ENCODE peak calls at places on chromosomes 6 and 20, in ten cellular contexts. One of them, this sample, is unnamed.
A peak's percentile ranks its signal among the peaks of the same experiment; 100 is the strongest.

GRCh38 chr6:169881398-169881797 is 130.0 kb downstream of the ERMARD start:
- DNase-seq in caudate nucleus: no peak
- DNase-seq in M059J: no peak
- DNase-seq in Kasumi-1: no peak
- DNase-seq in astrocyte of the hippocampus: no peak
- DNase-seq in amygdala: no peak
- DNase-seq in mammary epithelial cell: no peak
- DNase-seq in Calu3: no peak
- DNase-seq in IMR-90: no peak
- DNase-seq in NB4: no peak
- DNase-seq in this sample: no peak

GRCh38 chr6:5190467-5190866 is 70.3 kb downstream of the LYRM4 start:
- DNase-seq in caudate nucleus: no peak
- DNase-seq in M059J: peak; percentile 92
- DNase-seq in Kasumi-1: no peak
- DNase-seq in astrocyte of the hippocampus: peak; percentile 83
- DNase-seq in amygdala: no peak
- DNase-seq in mammary epithelial cell: peak; percentile 90
- DNase-seq in Calu3: no peak
- DNase-seq in IMR-90: peak; percentile 98
- DNase-seq in NB4: peak; percentile 28
- DNase-seq in this sample: no peak

GRCh38 chr6:133857696-133858095 is 31.2 kb upstream of the TCF21 start:
- DNase-seq in caudate nucleus: no peak
- DNase-seq in M059J: no peak
- DNase-seq in Kasumi-1: no peak
- DNase-seq in astrocyte of the hippocampus: no peak
- DNase-seq in amygdala: no peak
- DNase-seq in mammary epithelial cell: no peak
- DNase-seq in Calu3: no peak
- DNase-seq in IMR-90: no peak
- DNase-seq in NB4: no peak
- DNase-seq in this sample: no peak

GRCh38 chr6:149642829-149643580 is 5.5 kb downstream of the KATNA1 start:
- DNase-seq in caudate nucleus: no peak
- DNase-seq in M059J: no peak
- DNase-seq in Kasumi-1: no peak
- DNase-seq in astrocyte of the hippocampus: no peak
- DNase-seq in amygdala: no peak
- DNase-seq in mammary epithelial cell: peak; percentile 44
- DNase-seq in Calu3: no peak
- DNase-seq in IMR-90: peak; percentile 42
- DNase-seq in NB4: no peak
- DNase-seq in this sample: no peak

GRCh38 chr6:79750806-79751205 is 119.7 kb downstream of the SH3BGRL2 start:
- DNase-seq in caudate nucleus: no peak
- DNase-seq in M059J: no peak
- DNase-seq in Kasumi-1: no peak
- DNase-seq in astrocyte of the hippocampus: peak; percentile 8
- DNase-seq in amygdala: no peak
- DNase-seq in mammary epithelial cell: no peak
- DNase-seq in Calu3: no peak
- DNase-seq in IMR-90: no peak
- DNase-seq in NB4: no peak
- DNase-seq in this sample: no peak

GRCh38 chr20:13610205-13610604 is 28.5 kb downstream of the TASP1 start:
- DNase-seq in caudate nucleus: no peak
- DNase-seq in M059J: no peak
- DNase-seq in Kasumi-1: no peak
- DNase-seq in astrocyte of the hippocampus: no peak
- DNase-seq in amygdala: no peak
- DNase-seq in mammary epithelial cell: no peak
- DNase-seq in Calu3: peak; percentile 4
- DNase-seq in IMR-90: no peak
- DNase-seq in NB4: peak; percentile 57
- DNase-seq in this sample: no peak

GRCh38 chr6:34529665-34530327 is 26.3 kb downstream of the SPDEF start:
- DNase-seq in caudate nucleus: no peak
- DNase-seq in M059J: no peak
- DNase-seq in Kasumi-1: no peak
- DNase-seq in astrocyte of the hippocampus: peak; percentile 63
- DNase-seq in amygdala: peak; percentile 66
- DNase-seq in mammary epithelial cell: no peak
- DNase-seq in Calu3: peak; percentile 70
- DNase-seq in IMR-90: no peak
- DNase-seq in NB4: no peak
- DNase-seq in this sample: peak; percentile 36

GRCh38 chr6:155264704-155265320 is 999 bp downstream of the CLDN20 start:
- DNase-seq in caudate nucleus: no peak
- DNase-seq in M059J: no peak
- DNase-seq in Kasumi-1: no peak
- DNase-seq in astrocyte of the hippocampus: no peak
- DNase-seq in amygdala: no peak
- DNase-seq in mammary epithelial cell: peak; percentile 30
- DNase-seq in Calu3: no peak
- DNase-seq in IMR-90: no peak
- DNase-seq in NB4: no peak
- DNase-seq in this sample: no peak

GRCh38 chr6:47310131-47310480 is 401 bp upstream of the TNFRSF21 start:
- DNase-seq in caudate nucleus: no peak
- DNase-seq in M059J: no peak
- DNase-seq in Kasumi-1: no peak
- DNase-seq in astrocyte of the hippocampus: no peak
- DNase-seq in amygdala: no peak
- DNase-seq in mammary epithelial cell: no peak
- DNase-seq in Calu3: no peak
- DNase-seq in IMR-90: no peak
- DNase-seq in NB4: no peak
- DNase-seq in this sample: no peak

GRCh38 chr20:31678389-31679356 is 41.0 kb downstream of the COX4I2 start:
- DNase-seq in caudate nucleus: no peak
- DNase-seq in M059J: peak; percentile 78
- DNase-seq in Kasumi-1: no peak
- DNase-seq in astrocyte of the hippocampus: peak; percentile 72
- DNase-seq in amygdala: no peak
- DNase-seq in mammary epithelial cell: peak; percentile 65
- DNase-seq in Calu3: no peak
- DNase-seq in IMR-90: no peak
- DNase-seq in NB4: no peak
- DNase-seq in this sample: no peak

GRCh38 chr6:146543211-146543939 is at the start of gene RAB32:
- DNase-seq in caudate nucleus: peak; percentile 58
- DNase-seq in M059J: peak; percentile 95
- DNase-seq in Kasumi-1: peak; percentile 62
- DNase-seq in astrocyte of the hippocampus: peak; percentile 98
- DNase-seq in amygdala: peak; percentile 88
- DNase-seq in mammary epithelial cell: peak; percentile 94
- DNase-seq in Calu3: peak; percentile 92
- DNase-seq in IMR-90: peak; percentile 95
- DNase-seq in NB4: peak; percentile 94
- DNase-seq in this sample: no peak

GRCh38 chr6:111653434-111653833 is 47.8 kb upstream of the TRAF3IP2 start:
- DNase-seq in caudate nucleus: no peak
- DNase-seq in M059J: no peak
- DNase-seq in Kasumi-1: no peak
- DNase-seq in astrocyte of the hippocampus: no peak
- DNase-seq in amygdala: no peak
- DNase-seq in mammary epithelial cell: no peak
- DNase-seq in Calu3: no peak
- DNase-seq in IMR-90: no peak
- DNase-seq in NB4: no peak
- DNase-seq in this sample: no peak

GRCh38 chr6:155327326-155328073 is 13.2 kb upstream of the TFB1M start:
- DNase-seq in caudate nucleus: no peak
- DNase-seq in M059J: peak; percentile 70
- DNase-seq in Kasumi-1: peak; percentile 84
- DNase-seq in astrocyte of the hippocampus: peak; percentile 83
- DNase-seq in amygdala: peak; percentile 5
- DNase-seq in mammary epithelial cell: peak; percentile 32
- DNase-seq in Calu3: peak; percentile 67
- DNase-seq in IMR-90: peak; percentile 78
- DNase-seq in NB4: peak; percentile 80
- DNase-seq in this sample: no peak

GRCh38 chr6:130848945-130849344 is 21.7 kb downstream of the SMLR1 start:
- DNase-seq in caudate nucleus: no peak
- DNase-seq in M059J: peak; percentile 29
- DNase-seq in Kasumi-1: no peak
- DNase-seq in astrocyte of the hippocampus: no peak
- DNase-seq in amygdala: no peak
- DNase-seq in mammary epithelial cell: no peak
- DNase-seq in Calu3: no peak
- DNase-seq in IMR-90: no peak
- DNase-seq in NB4: peak; percentile 20
- DNase-seq in this sample: no peak

GRCh38 chr6:157650261-157650640 is 172.8 kb upstream of the SNX9 start:
- DNase-seq in caudate nucleus: no peak
- DNase-seq in M059J: no peak
- DNase-seq in Kasumi-1: no peak
- DNase-seq in astrocyte of the hippocampus: no peak
- DNase-seq in amygdala: peak; percentile 53
- DNase-seq in mammary epithelial cell: no peak
- DNase-seq in Calu3: no peak
- DNase-seq in IMR-90: no peak
- DNase-seq in NB4: no peak
- DNase-seq in this sample: no peak

GRCh38 chr6:37454420-37455125 is 21.6 kb downstream of the CMTR1 start:
- DNase-seq in caudate nucleus: no peak
- DNase-seq in M059J: peak; percentile 44
- DNase-seq in Kasumi-1: no peak
- DNase-seq in astrocyte of the hippocampus: no peak
- DNase-seq in amygdala: no peak
- DNase-seq in mammary epithelial cell: no peak
- DNase-seq in Calu3: no peak
- DNase-seq in IMR-90: no peak
- DNase-seq in NB4: no peak
- DNase-seq in this sample: no peak

GRCh38 chr20:40488401-40488800 is 200.6 kb downstream of the MAFB start:
- DNase-seq in caudate nucleus: no peak
- DNase-seq in M059J: peak; percentile 72
- DNase-seq in Kasumi-1: no peak
- DNase-seq in astrocyte of the hippocampus: no peak
- DNase-seq in amygdala: no peak
- DNase-seq in mammary epithelial cell: peak; percentile 60
- DNase-seq in Calu3: no peak
- DNase-seq in IMR-90: no peak
- DNase-seq in NB4: no peak
- DNase-seq in this sample: no peak

GRCh38 chr20:1267161-1267560 is 1.1 kb downstream of the SNPH start:
- DNase-seq in caudate nucleus: no peak
- DNase-seq in M059J: no peak
- DNase-seq in Kasumi-1: no peak
- DNase-seq in astrocyte of the hippocampus: no peak
- DNase-seq in amygdala: peak; percentile 21
- DNase-seq in mammary epithelial cell: no peak
- DNase-seq in Calu3: no peak
- DNase-seq in IMR-90: no peak
- DNase-seq in NB4: no peak
- DNase-seq in this sample: no peak

GRCh38 chr20:50216543-50217206 is 26.0 kb downstream of the CEBPB start:
- DNase-seq in caudate nucleus: no peak
- DNase-seq in M059J: no peak
- DNase-seq in Kasumi-1: no peak
- DNase-seq in astrocyte of the hippocampus: no peak
- DNase-seq in amygdala: no peak
- DNase-seq in mammary epithelial cell: no peak
- DNase-seq in Calu3: no peak
- DNase-seq in IMR-90: no peak
- DNase-seq in NB4: no peak
- DNase-seq in this sample: no peak

GRCh38 chr20:1741309-1742048 is 83.9 kb upstream of the SIRPG start:
- DNase-seq in caudate nucleus: no peak
- DNase-seq in M059J: no peak
- DNase-seq in Kasumi-1: peak; percentile 90
- DNase-seq in astrocyte of the hippocampus: no peak
- DNase-seq in amygdala: no peak
- DNase-seq in mammary epithelial cell: no peak
- DNase-seq in Calu3: no peak
- DNase-seq in IMR-90: no peak
- DNase-seq in NB4: peak; percentile 88
- DNase-seq in this sample: no peak

GRCh38 chr6:17501982-17502704 is 98.0 kb upstream of the FAM8A1 start:
- DNase-seq in caudate nucleus: no peak
- DNase-seq in M059J: no peak
- DNase-seq in Kasumi-1: no peak
- DNase-seq in astrocyte of the hippocampus: no peak
- DNase-seq in amygdala: no peak
- DNase-seq in mammary epithelial cell: no peak
- DNase-seq in Calu3: no peak
- DNase-seq in IMR-90: no peak
- DNase-seq in NB4: no peak
- DNase-seq in this sample: no peak

GRCh38 chr6:122049341-122049740 is 350.1 kb upstream of the HSF2 start:
- DNase-seq in caudate nucleus: no peak
- DNase-seq in M059J: no peak
- DNase-seq in Kasumi-1: no peak
- DNase-seq in astrocyte of the hippocampus: peak; percentile 52
- DNase-seq in amygdala: no peak
- DNase-seq in mammary epithelial cell: peak; percentile 47
- DNase-seq in Calu3: no peak
- DNase-seq in IMR-90: peak; percentile 38
- DNase-seq in NB4: no peak
- DNase-seq in this sample: no peak

GRCh38 chr6:4402477-4402976 is 267.2 kb upstream of the ECI2 start:
- DNase-seq in caudate nucleus: no peak
- DNase-seq in M059J: peak; percentile 96
- DNase-seq in Kasumi-1: no peak
- DNase-seq in astrocyte of the hippocampus: peak; percentile 82
- DNase-seq in amygdala: no peak
- DNase-seq in mammary epithelial cell: peak; percentile 66
- DNase-seq in Calu3: no peak
- DNase-seq in IMR-90: peak; percentile 89
- DNase-seq in NB4: peak; percentile 18
- DNase-seq in this sample: no peak

GRCh38 chr20:50628326-50628725 is 63.0 kb downstream of the RIPOR3 start:
- DNase-seq in caudate nucleus: no peak
- DNase-seq in M059J: no peak
- DNase-seq in Kasumi-1: no peak
- DNase-seq in astrocyte of the hippocampus: no peak
- DNase-seq in amygdala: no peak
- DNase-seq in mammary epithelial cell: no peak
- DNase-seq in Calu3: no peak
- DNase-seq in IMR-90: no peak
- DNase-seq in NB4: peak; percentile 65
- DNase-seq in this sample: peak; percentile 35